ENCODE peak calls at places on chromosomes 7 and 10, in five cellular contexts. B, G, Y, S and U are unnamed samples.

GRCh38 chr7:91565499-91566331 is 301.5 kb downstream of the FZD1 start:
- DNase-seq in B (no peak), G (no peak), Y (no peak), S (peak; percentile 17), U (no peak)

GRCh38 chr7:81170291-81170690 is 251.4 kb upstream of the SEMA3C start:
- DNase-seq in B (no peak), G (peak; percentile 38), Y (no peak), S (no peak), U (peak; percentile 16)

GRCh38 chr7:151060416-151061234 is 1.2 kb downstream of the SLC4A2 start:
- DNase-seq in B (no peak), G (no peak), Y (no peak), S (peak; percentile 56), U (peak; percentile 48)

GRCh38 chr7:26855421-26855820 is 9.0 kb downstream of the SKAP2 start:
- DNase-seq in B (no peak), G (no peak), Y (no peak), S (no peak), U (no peak)

GRCh38 chr10:92240289-92241157 is 50.4 kb downstream of the CPEB3 start:
- DNase-seq in B (no peak), G (peak; percentile 70), Y (peak; percentile 23), S (peak; percentile 78), U (peak; percentile 78)

GRCh38 chr10:112335866-112336265 is 38.0 kb upstream of the ACSL5 start:
- DNase-seq in B (no peak), G (no peak), Y (no peak), S (peak; percentile 72), U (no peak)

GRCh38 chr10:49612513-49613159 is 1.2 kb upstream of the CHAT start:
- DNase-seq in B (no peak), G (no peak), Y (no peak), S (no peak), U (peak; percentile 35)

GRCh38 chr10:97540669-97541500 is 31.7 kb upstream of the ANKRD2 start:
- DNase-seq in B (no peak), G (no peak), Y (no peak), S (no peak), U (no peak)

GRCh38 chr10:104300736-104301292 is 31.8 kb downstream of the GSTO2 start:
- DNase-seq in B (no peak), G (peak; percentile 99), Y (no peak), S (peak; percentile 67), U (peak; percentile 99)

GRCh38 chr7:30164567-30164966 is 29.8 kb downstream of the MTURN start:
- DNase-seq in B (no peak), G (peak; percentile 54), Y (no peak), S (peak; percentile 69), U (peak; percentile 83)

GRCh38 chr7:153398370-153398769 is 638.8 kb downstream of the ACTR3B start:
- DNase-seq in B (no peak), G (no peak), Y (no peak), S (no peak), U (no peak)

GRCh38 chr10:124741922-124742417 is 2.2 kb downstream of the FAM53B start:
- DNase-seq in B (no peak), G (no peak), Y (no peak), S (peak; percentile 15), U (no peak)

GRCh38 chr10:3714526-3714925 is 70.5 kb downstream of the KLF6 start:
- DNase-seq in B (no peak), G (no peak), Y (no peak), S (no peak), U (no peak)

GRCh38 chr10:94402204-94403033 is at the start of gene TBC1D12:
- DNase-seq in B (peak; percentile 21), G (peak; percentile 97), Y (no peak), S (peak; percentile 97), U (peak; percentile 98)

GRCh38 chr7:138667535-138667934 is 33.6 kb downstream of the SVOPL start:
- DNase-seq in B (no peak), G (no peak), Y (no peak), S (no peak), U (no peak)

GRCh38 chr7:33757050-33757449 is 148.3 kb upstream of the BMPER start:
- DNase-seq in B (no peak), G (peak; percentile 64), Y (no peak), S (no peak), U (peak; percentile 28)

GRCh38 chr10:125811251-125811650 is 11.8 kb downstream of the UROS start:
- DNase-seq in B (no peak), G (no peak), Y (no peak), S (no peak), U (no peak)

GRCh38 chr10:91672021-91672608 is 39.2 kb upstream of the PPP1R3C start:
- DNase-seq in B (no peak), G (peak; percentile 82), Y (no peak), S (peak; percentile 17), U (peak; percentile 88)

GRCh38 chr10:74822583-74823089 is 3.8 kb upstream of the KAT6B start:
- DNase-seq in B (no peak), G (peak; percentile 83), Y (no peak), S (no peak), U (peak; percentile 20)

GRCh38 chr7:74051193-74051592 is 23.2 kb downstream of the ELN start:
- DNase-seq in B (no peak), G (no peak), Y (no peak), S (peak; percentile 60), U (no peak)

GRCh38 chr10:124035928-124036558 is 57.4 kb downstream of the CHST15 start:
- DNase-seq in B (peak; percentile 0), G (no peak), Y (peak; percentile 2), S (peak; percentile 67), U (no peak)

GRCh38 chr7:149476791-149477190 is 15.9 kb upstream of the ZNF777 start:
- DNase-seq in B (no peak), G (no peak), Y (no peak), S (no peak), U (no peak)

GRCh38 chr10:13390604-13391522 is 42.8 kb upstream of the SEPHS1 start:
- DNase-seq in B (no peak), G (no peak), Y (no peak), S (no peak), U (no peak)

GRCh38 chr7:36985866-36986402 is 261.6 kb upstream of the AOAH start:
- DNase-seq in B (no peak), G (no peak), Y (no peak), S (no peak), U (no peak)

GRCh38 chr10:82206831-82207230 is 331.8 kb downstream of the NRG3 start:
- DNase-seq in B (no peak), G (no peak), Y (no peak), S (no peak), U (no peak)

GRCh38 chr7:3117488-3118228 is 74.0 kb upstream of the CARD11 start:
- DNase-seq in B (no peak), G (no peak), Y (no peak), S (no peak), U (no peak)

GRCh38 chr7:16083931-16084330 is 337.4 kb downstream of the CRPPA start:
- DNase-seq in B (no peak), G (peak; percentile 9), Y (no peak), S (no peak), U (peak; percentile 79)

GRCh38 chr7:122183106-122183505 is 39.1 kb upstream of the AASS start:
- DNase-seq in B (no peak), G (no peak), Y (no peak), S (no peak), U (no peak)

GRCh38 chr7:44664756-44665461 is 58.5 kb downstream of the OGDH start:
- DNase-seq in B (no peak), G (no peak), Y (no peak), S (no peak), U (no peak)

GRCh38 chr10:43046288-43046991 is 30.4 kb upstream of the RET start:
- DNase-seq in B (no peak), G (no peak), Y (no peak), S (no peak), U (no peak)

GRCh38 chr7:97971990-97972943 is 17.7 kb downstream of the OCM2 start:
- DNase-seq in B (peak; percentile 77), G (peak; percentile 57), Y (peak; percentile 79), S (peak; percentile 89), U (peak; percentile 75)

GRCh38 chr10:49742683-49743463 is 19.2 kb downstream of the OGDHL start:
- DNase-seq in B (no peak), G (no peak), Y (no peak), S (no peak), U (no peak)